ENCODE peak calls at places on chromosomes 13 and 19, in seven cellular contexts. One of them, this sample, is unnamed.

GRCh38 chr13:29472317-29472961 is 123.0 kb downstream of the SLC7A1 start:
- DNase-seq in GM13976: peak
- DNase-seq in fibroblast of pulmonary artery: peak
- DNase-seq in mesothelial cell of epicardium: no peak
- DNase-seq in fibroblast of the aortic adventitia: peak
- DNase-seq in uterus: no peak
- DNase-seq in HFFc6: peak
- DNase-seq in this sample: no peak

GRCh38 chr13:34546841-34547240 is 395.2 kb upstream of the NBEA start:
- DNase-seq in mesothelial cell of epicardium: no peak
- DNase-seq in fibroblast of the aortic adventitia: no peak
- DNase-seq in fibroblast of pulmonary artery: no peak
- DNase-seq in GM13976: no peak
- DNase-seq in HFFc6: no peak
- DNase-seq in uterus: no peak
- DNase-seq in this sample: no peak

GRCh38 chr13:33348366-33348765 is 62.8 kb upstream of the STARD13 start:
- DNase-seq in fibroblast of the aortic adventitia: peak
- DNase-seq in mesothelial cell of epicardium: no peak
- DNase-seq in HFFc6: peak
- DNase-seq in uterus: no peak
- DNase-seq in GM13976: no peak
- DNase-seq in fibroblast of pulmonary artery: peak
- DNase-seq in this sample: no peak

GRCh38 chr13:111265006-111265700 is 55.3 kb upstream of the TEX29 start:
- DNase-seq in fibroblast of the aortic adventitia: no peak
- DNase-seq in GM13976: no peak
- DNase-seq in HFFc6: no peak
- DNase-seq in mesothelial cell of epicardium: no peak
- DNase-seq in fibroblast of pulmonary artery: no peak
- DNase-seq in uterus: no peak
- DNase-seq in this sample: no peak

GRCh38 chr13:111076156-111077013 is 38.7 kb upstream of the ARHGEF7 start:
- DNase-seq in HFFc6: no peak
- DNase-seq in fibroblast of pulmonary artery: no peak
- DNase-seq in uterus: no peak
- DNase-seq in mesothelial cell of epicardium: no peak
- DNase-seq in GM13976: no peak
- DNase-seq in fibroblast of the aortic adventitia: no peak
- DNase-seq in this sample: no peak

GRCh38 chr13:73228546-73228945 is 169.7 kb downstream of the KLF5 start:
- DNase-seq in HFFc6: peak
- DNase-seq in mesothelial cell of epicardium: no peak
- DNase-seq in GM13976: no peak
- DNase-seq in fibroblast of the aortic adventitia: peak
- DNase-seq in fibroblast of pulmonary artery: peak
- DNase-seq in uterus: no peak
- DNase-seq in this sample: no peak

GRCh38 chr19:40089462-40089861 is 1.3 kb downstream of the ZNF780A start:
- DNase-seq in fibroblast of the aortic adventitia: peak
- DNase-seq in mesothelial cell of epicardium: no peak
- DNase-seq in uterus: no peak
- DNase-seq in GM13976: no peak
- DNase-seq in fibroblast of pulmonary artery: peak
- DNase-seq in HFFc6: no peak
- DNase-seq in this sample: no peak

GRCh38 chr19:18503971-18504885 is 17.6 kb downstream of the ELL start:
- DNase-seq in uterus: no peak
- DNase-seq in fibroblast of the aortic adventitia: no peak
- DNase-seq in HFFc6: no peak
- DNase-seq in mesothelial cell of epicardium: no peak
- DNase-seq in fibroblast of pulmonary artery: no peak
- DNase-seq in GM13976: no peak
- DNase-seq in this sample: no peak

GRCh38 chr13:26867451-26868067 is 107.0 kb upstream of the GPR12 start:
- DNase-seq in mesothelial cell of epicardium: peak
- DNase-seq in fibroblast of pulmonary artery: peak
- DNase-seq in fibroblast of the aortic adventitia: peak
- DNase-seq in GM13976: peak
- DNase-seq in HFFc6: no peak
- DNase-seq in uterus: no peak
- DNase-seq in this sample: no peak

DNA sequence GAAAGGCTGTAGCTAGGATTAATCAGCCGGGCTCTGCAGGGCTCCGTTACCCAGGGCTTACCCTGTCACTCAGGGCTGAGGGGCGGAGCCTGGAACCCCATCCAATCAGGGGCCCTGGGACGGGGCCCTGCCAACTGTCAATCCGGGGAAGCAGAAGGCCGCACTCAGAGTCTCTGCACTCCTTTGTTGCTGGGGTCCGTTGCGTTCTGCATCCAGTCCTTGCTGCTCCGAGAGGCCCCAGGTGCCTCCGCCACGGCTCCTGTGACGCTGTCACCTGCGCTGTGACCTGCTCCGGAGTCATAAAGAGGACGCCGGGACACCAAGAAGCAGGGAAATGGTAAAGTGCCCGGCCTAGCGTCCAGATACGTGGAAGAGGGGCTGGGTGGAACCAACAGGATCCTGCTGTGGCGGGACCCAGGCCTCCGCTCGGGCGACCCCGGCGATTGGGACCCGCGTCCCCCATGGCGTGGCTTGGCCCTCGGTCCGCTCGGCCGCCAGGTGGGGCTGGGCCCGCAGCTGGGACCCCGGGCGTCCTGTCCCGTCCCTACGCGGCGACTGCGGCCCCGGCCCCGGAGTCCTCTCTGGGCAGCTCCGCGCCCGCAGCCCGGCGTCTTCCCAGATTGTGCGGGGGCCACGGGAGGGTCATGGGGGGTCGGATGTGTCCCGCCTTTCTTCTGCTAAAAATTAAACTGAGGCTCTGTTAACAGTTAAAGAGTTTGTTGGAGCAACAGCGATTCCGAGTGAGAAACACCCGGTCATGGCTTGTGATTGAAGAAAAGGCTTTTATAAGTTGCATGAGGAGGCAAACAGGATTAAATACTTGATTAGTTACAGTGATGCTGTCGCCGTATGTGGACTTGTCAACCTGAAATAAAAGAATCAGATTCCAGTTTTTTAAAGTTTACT is at the start of gene ZNF491:
- DNase-seq in fibroblast of the aortic adventitia: peak
- DNase-seq in GM13976: peak
- DNase-seq in uterus: peak
- DNase-seq in fibroblast of pulmonary artery: peak
- DNase-seq in mesothelial cell of epicardium: peak
- DNase-seq in HFFc6: peak
- DNase-seq in this sample: peak
- TF ChIP-seq CTCF in fibroblast of the aortic adventitia: no peak
- TF ChIP-seq CTCF in GM13976: peak
- TF ChIP-seq CTCF in uterus: peak
- TF ChIP-seq CTCF in fibroblast of pulmonary artery: no peak
- TF ChIP-seq CTCF in mesothelial cell of epicardium: peak
- TF ChIP-seq CTCF in HFFc6: peak
- TF ChIP-seq CTCF in this sample: peak

GRCh38 chr13:91698767-91699166 is 300.3 kb downstream of the GPC5 start:
- DNase-seq in GM13976: no peak
- DNase-seq in mesothelial cell of epicardium: no peak
- DNase-seq in fibroblast of pulmonary artery: no peak
- DNase-seq in fibroblast of the aortic adventitia: no peak
- DNase-seq in uterus: no peak
- DNase-seq in HFFc6: no peak
- DNase-seq in this sample: no peak
- TF ChIP-seq CTCF in GM13976: no peak
- TF ChIP-seq CTCF in mesothelial cell of epicardium: no peak
- TF ChIP-seq CTCF in fibroblast of pulmonary artery: no peak
- TF ChIP-seq CTCF in fibroblast of the aortic adventitia: no peak
- TF ChIP-seq CTCF in uterus: no peak
- TF ChIP-seq CTCF in HFFc6: no peak
- TF ChIP-seq CTCF in this sample: no peak

GRCh38 chr19:29121684-29122083 is 91.3 kb downstream of the UQCRFS1 start:
- DNase-seq in HFFc6: no peak
- DNase-seq in mesothelial cell of epicardium: no peak
- DNase-seq in fibroblast of pulmonary artery: no peak
- DNase-seq in uterus: no peak
- DNase-seq in fibroblast of the aortic adventitia: peak
- DNase-seq in GM13976: no peak
- DNase-seq in this sample: no peak
- TF ChIP-seq CTCF in HFFc6: peak
- TF ChIP-seq CTCF in mesothelial cell of epicardium: no peak
- TF ChIP-seq CTCF in fibroblast of pulmonary artery: peak
- TF ChIP-seq CTCF in uterus: no peak
- TF ChIP-seq CTCF in fibroblast of the aortic adventitia: peak
- TF ChIP-seq CTCF in GM13976: no peak
- TF ChIP-seq CTCF in this sample: no peak

GRCh38 chr13:96068729-96069128 is 15.5 kb upstream of the UGGT2 start:
- DNase-seq in uterus: no peak
- DNase-seq in mesothelial cell of epicardium: no peak
- DNase-seq in HFFc6: no peak
- DNase-seq in fibroblast of pulmonary artery: no peak
- DNase-seq in GM13976: no peak
- DNase-seq in fibroblast of the aortic adventitia: no peak
- DNase-seq in this sample: no peak
- TF ChIP-seq CTCF in uterus: no peak
- TF ChIP-seq CTCF in mesothelial cell of epicardium: no peak
- TF ChIP-seq CTCF in HFFc6: no peak
- TF ChIP-seq CTCF in fibroblast of pulmonary artery: no peak
- TF ChIP-seq CTCF in GM13976: no peak
- TF ChIP-seq CTCF in fibroblast of the aortic adventitia: no peak
- TF ChIP-seq CTCF in this sample: no peak